ENCODE peak calls at places on chromosomes 12 and 14, in seven cellular contexts. G is astrocyte of the spinal cord, U is T follicular helper cell, N is NCI-H748 treated with DMSO at 0.1 percent for 48 hours, O is H54, Q is AG20443, L is NCI-H774. B is an unnamed sample.

GRCh38 chr14:37142835-37143499 is 29.4 kb downstream of the SLC25A21 start:
- DNase-seq in G (peak), U (no peak), N (no peak), O (peak), Q (peak), L (no peak), B (no peak)

GRCh38 chr12:3117628-3118027 is 40.4 kb downstream of the TSPAN9 start:
- DNase-seq in G (peak), U (no peak), N (no peak), O (peak), Q (peak), L (no peak), B (no peak)

GRCh38 chr12:27711312-27711682 is 665 bp downstream of the MRPS35 start:
- DNase-seq in G (peak), U (no peak), N (peak), O (no peak), Q (peak), L (no peak), B (no peak)

GRCh38 chr12:56160160-56160763 is 2.1 kb downstream of the MYL6 start:
- DNase-seq in G (no peak), U (peak), N (no peak), O (no peak), Q (peak), L (no peak), B (peak)

GRCh38 chr14:104935955-104936354 is 11.3 kb downstream of the PLD4 start:
- DNase-seq in G (no peak), U (no peak), N (no peak), O (no peak), Q (no peak), L (no peak), B (no peak)

GRCh38 chr14:34336501-34336900 is 125.5 kb downstream of the SPTSSA start:
- DNase-seq in G (no peak), U (no peak), N (no peak), O (no peak), Q (no peak), L (no peak), B (no peak)

GRCh38 chr14:30966415-30967363 is 58.8 kb upstream of the AP4S1 start:
- DNase-seq in G (peak), U (no peak), N (no peak), O (peak), Q (no peak), L (no peak), B (no peak)

GRCh38 chr12:52826611-52827498 is 7.3 kb downstream of the KRT79 start:
- DNase-seq in G (no peak), U (no peak), N (no peak), O (no peak), Q (no peak), L (no peak), B (no peak)

GRCh38 chr14:51442513-51443175 is 202.6 kb downstream of the TMX1 start:
- DNase-seq in G (peak), U (no peak), N (no peak), O (no peak), Q (peak), L (no peak), B (no peak)

GRCh38 chr14:76953196-76953945 is 75.1 kb downstream of the IRF2BPL start:
- DNase-seq in G (peak), U (no peak), N (no peak), O (peak), Q (peak), L (peak), B (peak)

GRCh38 chr12:70692681-70693288 is 55.6 kb upstream of the PTPRB start:
- DNase-seq in G (peak), U (no peak), N (no peak), O (no peak), Q (peak), L (no peak), B (no peak)

GRCh38 chr12:52391618-52392002 is 6.2 kb upstream of the KRT84 start:
- DNase-seq in G (no peak), U (no peak), N (no peak), O (no peak), Q (no peak), L (peak), B (no peak)

GRCh38 chr14:100004392-100004791 is 60.8 kb upstream of the EVL start:
- DNase-seq in G (peak), U (no peak), N (no peak), O (no peak), Q (no peak), L (no peak), B (no peak)

GRCh38 chr12:85358715-85359114 is 78.7 kb downstream of the ALX1 start:
- DNase-seq in G (no peak), U (no peak), N (no peak), O (no peak), Q (no peak), L (no peak), B (no peak)

GRCh38 chr12:10247659-10248058 is 35.0 kb downstream of the GABARAPL1 start:
- DNase-seq in G (no peak), U (no peak), N (no peak), O (no peak), Q (no peak), L (no peak), B (no peak)

GRCh38 chr12:57175428-57176138 is 28.2 kb upstream of the LRP1-AS start:
- DNase-seq in G (peak), U (no peak), N (peak), O (peak), Q (peak), L (peak), B (no peak)

GRCh38 chr12:88684610-88685009 is 104.3 kb upstream of the KITLG start:
- DNase-seq in G (no peak), U (no peak), N (peak), O (no peak), Q (no peak), L (no peak), B (no peak)

GRCh38 chr12:116551952-116552749 is 7.0 kb upstream of the MAP1LC3B2 start:
- DNase-seq in G (peak), U (no peak), N (no peak), O (no peak), Q (peak), L (no peak), B (no peak)

GRCh38 chr12:47377414-47378221 is 297.9 kb upstream of the AMIGO2 start:
- DNase-seq in G (peak), U (no peak), N (no peak), O (peak), Q (peak), L (no peak), B (no peak)

GRCh38 chr12:3247077-3247476 is 169.9 kb downstream of the TSPAN9 start:
- DNase-seq in G (no peak), U (no peak), N (no peak), O (no peak), Q (no peak), L (no peak), B (no peak)

GRCh38 chr14:43983721-43984120 is 523.4 kb downstream of the FSCB start:
- DNase-seq in G (no peak), U (no peak), N (no peak), O (no peak), Q (no peak), L (no peak), B (no peak)

GRCh38 chr12:53223391-53224267 is 8.4 kb downstream of the RARG start:
- DNase-seq in G (peak), U (no peak), N (no peak), O (no peak), Q (peak), L (no peak), B (peak)

GRCh38 chr14:101058571-101058970 is 155.0 kb upstream of the RTL1 start:
- DNase-seq in G (no peak), U (no peak), N (no peak), O (no peak), Q (no peak), L (no peak), B (no peak)

GRCh38 chr14:31208546-31209424 is 1.2 kb upstream of the HECTD1 start:
- DNase-seq in G (no peak), U (no peak), N (no peak), O (no peak), Q (no peak), L (no peak), B (no peak)

GRCh38 chr14:76375484-76375883 is 453 bp upstream of the ESRRB start:
- DNase-seq in G (no peak), U (no peak), N (peak), O (no peak), Q (no peak), L (no peak), B (no peak)

B was measured in stimulated activated naive CD4-positive, alpha-beta T cell.